ENCODE peak calls at places on chromosome 13, in four cellular contexts. One of them, this sample, is unnamed.

GRCh38 chr13:60642552-60642951 is 245.5 kb downstream of the TDRD3 start:
- DNase-seq in ovary: no peak
- DNase-seq in upper lobe of right lung: no peak
- DNase-seq in cardiac muscle cell: peak; percentile 8
- DNase-seq in this sample: no peak

GRCh38 chr13:86174632-86175031 is 375.4 kb upstream of the SLITRK6 start:
- DNase-seq in cardiac muscle cell: no peak
- DNase-seq in ovary: no peak
- DNase-seq in upper lobe of right lung: no peak
- DNase-seq in this sample: no peak

GRCh38 chr13:94054159-94054558 is 425.3 kb downstream of the DCT start:
- DNase-seq in ovary: no peak
- DNase-seq in upper lobe of right lung: no peak
- DNase-seq in cardiac muscle cell: no peak
- DNase-seq in this sample: no peak

GRCh38 chr13:114167445-114167844 is 11.6 kb upstream of the CFAP97D2 start:
- DNase-seq in upper lobe of right lung: no peak
- DNase-seq in ovary: no peak
- DNase-seq in cardiac muscle cell: no peak
- DNase-seq in this sample: no peak

GRCh38 chr13:21759503-21759902 is 88.6 kb downstream of the FGF9 start:
- DNase-seq in ovary: no peak
- DNase-seq in cardiac muscle cell: no peak
- DNase-seq in upper lobe of right lung: no peak
- DNase-seq in this sample: no peak

GRCh38 chr13:29537736-29538624 is 57.5 kb downstream of the SLC7A1 start:
- DNase-seq in ovary: no peak
- DNase-seq in cardiac muscle cell: no peak
- DNase-seq in upper lobe of right lung: no peak
- DNase-seq in this sample: no peak

GRCh38 chr13:18232298-18232993 is 949.2 kb downstream of the TUBA3C start:
- DNase-seq in cardiac muscle cell: no peak
- DNase-seq in ovary: no peak
- DNase-seq in upper lobe of right lung: no peak
- DNase-seq in this sample: no peak

GRCh38 chr13:51679616-51680015 is 95.4 kb downstream of the WDFY2 start:
- DNase-seq in ovary: no peak
- DNase-seq in upper lobe of right lung: no peak
- DNase-seq in cardiac muscle cell: no peak
- DNase-seq in this sample: no peak

GRCh38 chr13:76684336-76684735 is 201.9 kb downstream of the KCTD12 start:
- DNase-seq in upper lobe of right lung: no peak
- DNase-seq in ovary: no peak
- DNase-seq in cardiac muscle cell: peak; percentile 48
- DNase-seq in this sample: no peak

GRCh38 chr13:80341771-80342271 is 895 bp upstream of the SPRY2 start:
- DNase-seq in upper lobe of right lung: peak; percentile 83
- DNase-seq in cardiac muscle cell: peak; percentile 68
- DNase-seq in ovary: peak; percentile 57
- DNase-seq in this sample: no peak

GRCh38 chr13:107842562-107843180 is 372.7 kb downstream of the LIG4 start:
- DNase-seq in ovary: no peak
- DNase-seq in upper lobe of right lung: no peak
- DNase-seq in cardiac muscle cell: peak; percentile 37
- DNase-seq in this sample: no peak

GRCh38 chr13:30785146-30785845 is 50.0 kb downstream of the ALOX5AP start:
- DNase-seq in cardiac muscle cell: peak; percentile 32
- DNase-seq in upper lobe of right lung: peak; percentile 72
- DNase-seq in ovary: no peak
- DNase-seq in this sample: no peak

GRCh38 chr13:84821261-84821660 is 939.0 kb upstream of the SLITRK1 start:
- DNase-seq in cardiac muscle cell: no peak
- DNase-seq in upper lobe of right lung: no peak
- DNase-seq in ovary: no peak
- DNase-seq in this sample: no peak

GRCh38 chr13:113992276-113993005 is 18.6 kb upstream of the C13orf46 start:
- DNase-seq in ovary: no peak
- DNase-seq in upper lobe of right lung: no peak
- DNase-seq in cardiac muscle cell: no peak
- DNase-seq in this sample: no peak

GRCh38 chr13:97274782-97275252 is 52.7 kb downstream of the MBNL2 start:
- DNase-seq in upper lobe of right lung: no peak
- DNase-seq in ovary: no peak
- DNase-seq in cardiac muscle cell: peak; percentile 70
- DNase-seq in this sample: no peak

GRCh38 chr13:39836038-39836437 is 180.6 kb downstream of the COG6 start:
- DNase-seq in ovary: no peak
- DNase-seq in upper lobe of right lung: no peak
- DNase-seq in cardiac muscle cell: no peak
- DNase-seq in this sample: no peak

GRCh38 chr13:112451512-112452379 is 75.6 kb downstream of the SPACA7 start:
- DNase-seq in cardiac muscle cell: no peak
- DNase-seq in ovary: no peak
- DNase-seq in upper lobe of right lung: no peak
- DNase-seq in this sample: no peak

GRCh38 chr13:112756967-112757758 is 67.3 kb downstream of the ATP11A start:
- DNase-seq in cardiac muscle cell: no peak
- DNase-seq in upper lobe of right lung: peak; percentile 29
- DNase-seq in ovary: no peak
- DNase-seq in this sample: no peak

GRCh38 chr13:67133476-67133875 is 96.7 kb downstream of the PCDH9 start:
- DNase-seq in ovary: no peak
- DNase-seq in upper lobe of right lung: no peak
- DNase-seq in cardiac muscle cell: peak; percentile 40
- DNase-seq in this sample: no peak

GRCh38 chr13:24888291-24888931 is 124.4 kb downstream of the RNF17 start:
- DNase-seq in ovary: no peak
- DNase-seq in cardiac muscle cell: no peak
- DNase-seq in upper lobe of right lung: no peak
- DNase-seq in this sample: no peak

GRCh38 chr13:109368230-109368629 is 418.2 kb downstream of the IRS2 start:
- DNase-seq in upper lobe of right lung: no peak
- DNase-seq in cardiac muscle cell: no peak
- DNase-seq in ovary: no peak
- DNase-seq in this sample: no peak

GRCh38 chr13:114152285-114152645 is 19.8 kb upstream of the RASA3 start:
- DNase-seq in cardiac muscle cell: no peak
- DNase-seq in ovary: no peak
- DNase-seq in upper lobe of right lung: peak; percentile 32
- DNase-seq in this sample: no peak

GRCh38 chr13:50208826-50209335 is 193.6 kb downstream of the KCNRG start:
- DNase-seq in cardiac muscle cell: peak; percentile 92
- DNase-seq in ovary: no peak
- DNase-seq in upper lobe of right lung: peak; percentile 76
- DNase-seq in this sample: no peak

GRCh38 chr13:29521336-29521735 is 74.2 kb downstream of the SLC7A1 start:
- DNase-seq in cardiac muscle cell: no peak
- DNase-seq in upper lobe of right lung: no peak
- DNase-seq in ovary: peak; percentile 7
- DNase-seq in this sample: no peak

GRCh38 chr13:95335667-95336066 is 34.4 kb upstream of the ABCC4 start:
- DNase-seq in ovary: no peak
- DNase-seq in cardiac muscle cell: no peak
- DNase-seq in upper lobe of right lung: no peak
- DNase-seq in this sample: no peak

GRCh38 chr13:33284916-33285315 is 639 bp downstream of the STARD13 start:
- DNase-seq in ovary: no peak
- DNase-seq in cardiac muscle cell: peak; percentile 39
- DNase-seq in upper lobe of right lung: no peak
- DNase-seq in this sample: no peak

GRCh38 chr13:111549464-111549863 is 229.0 kb downstream of the TEX29 start:
- DNase-seq in ovary: no peak
- DNase-seq in upper lobe of right lung: no peak
- DNase-seq in cardiac muscle cell: no peak
- DNase-seq in this sample: no peak

GRCh38 chr13:77535448-77535847 is at the start of gene SCEL:
- DNase-seq in upper lobe of right lung: no peak
- DNase-seq in cardiac muscle cell: no peak
- DNase-seq in ovary: no peak
- DNase-seq in this sample: no peak

GRCh38 chr13:42524487-42525034 is 49.4 kb upstream of the TNFSF11 start:
- DNase-seq in cardiac muscle cell: no peak
- DNase-seq in ovary: no peak
- DNase-seq in upper lobe of right lung: no peak
- DNase-seq in this sample: no peak

GRCh38 chr13:96984061-96984508 is 10.2 kb downstream of the OXGR1 start:
- DNase-seq in ovary: no peak
- DNase-seq in upper lobe of right lung: peak; percentile 73
- DNase-seq in cardiac muscle cell: peak; percentile 23
- DNase-seq in this sample: peak; percentile 95

GRCh38 chr13:76440568-76440967 is 445.6 kb downstream of the KCTD12 start:
- DNase-seq in cardiac muscle cell: no peak
- DNase-seq in upper lobe of right lung: no peak
- DNase-seq in ovary: no peak
- DNase-seq in this sample: peak; percentile 34

GRCh38 chr13:109454167-109454917 is 332.0 kb downstream of the IRS2 start:
- DNase-seq in cardiac muscle cell: no peak
- DNase-seq in upper lobe of right lung: no peak
- DNase-seq in ovary: no peak
- DNase-seq in this sample: no peak

GRCh38 chr13:84126671-84127171 is 244.4 kb upstream of the SLITRK1 start:
- DNase-seq in upper lobe of right lung: no peak
- DNase-seq in cardiac muscle cell: no peak
- DNase-seq in ovary: no peak
- DNase-seq in this sample: peak; percentile 91

GRCh38 chr13:66200555-66200954 is 1029.6 kb downstream of the PCDH9 start:
- DNase-seq in ovary: no peak
- DNase-seq in cardiac muscle cell: peak; percentile 18
- DNase-seq in upper lobe of right lung: no peak
- DNase-seq in this sample: no peak

DNA sequence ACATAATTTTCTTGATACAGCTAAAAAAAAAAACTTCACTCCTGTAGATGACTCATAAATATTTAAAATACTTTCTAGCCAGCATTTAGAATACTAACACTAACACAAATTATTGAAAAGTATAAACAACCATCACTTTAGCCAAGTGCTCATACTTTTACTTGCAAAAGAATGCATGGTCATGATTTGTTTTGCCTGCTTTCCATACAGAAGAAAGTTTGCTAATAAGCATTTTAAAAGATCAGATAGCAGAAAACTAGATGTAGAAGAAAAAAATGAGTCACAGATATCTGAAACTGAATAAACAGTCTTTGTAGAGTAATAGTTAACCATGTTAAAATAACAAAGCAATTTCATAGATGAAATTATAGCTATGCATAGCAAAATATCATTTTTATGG is 2280.4 kb upstream of the PCDH20 start:
- DNase-seq in upper lobe of right lung: no peak
- DNase-seq in cardiac muscle cell: no peak
- DNase-seq in ovary: no peak
- DNase-seq in this sample: no peak
- H3K36me3 ChIP-seq in upper lobe of right lung: no peaks in the 10 kb centered on the region
- H3K36me3 ChIP-seq in cardiac muscle cell: no peaks in the 10 kb centered on the region
- H3K36me3 ChIP-seq in ovary: no peaks in the 10 kb centered on the region
- H3K36me3 ChIP-seq in this sample: no peaks in the 10 kb centered on the region

DNA sequence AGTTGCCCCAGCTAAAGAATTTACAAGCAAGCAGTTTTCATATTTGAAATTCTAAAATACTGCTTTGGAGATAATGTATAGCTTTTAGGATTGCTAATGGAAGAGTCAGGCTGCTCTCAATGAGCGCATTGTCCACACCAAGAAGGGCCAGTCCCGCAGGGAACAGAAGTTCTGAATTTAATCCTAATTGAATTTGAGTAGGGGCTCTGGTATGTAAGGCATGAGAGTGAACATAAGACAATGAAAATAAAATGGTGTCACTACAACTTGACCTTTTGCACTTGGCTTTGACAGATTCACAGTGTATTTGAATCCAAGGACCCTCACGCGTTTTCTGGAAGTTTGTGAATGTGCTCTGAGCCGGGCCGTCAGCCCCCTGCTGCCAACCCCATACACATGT is 32.6 kb downstream of the RAB20 start:
- DNase-seq in upper lobe of right lung: no peak
- DNase-seq in ovary: no peak
- DNase-seq in cardiac muscle cell: no peak
- DNase-seq in this sample: no peak
- H3K27ac ChIP-seq in upper lobe of right lung: peak overlapping the region; percentile 71
- H3K27ac ChIP-seq in ovary: no peak overlapping the region
- H3K27ac ChIP-seq in cardiac muscle cell: peak overlapping the region; percentile 57
- H3K27ac ChIP-seq in this sample: no peak overlapping the region

DNA sequence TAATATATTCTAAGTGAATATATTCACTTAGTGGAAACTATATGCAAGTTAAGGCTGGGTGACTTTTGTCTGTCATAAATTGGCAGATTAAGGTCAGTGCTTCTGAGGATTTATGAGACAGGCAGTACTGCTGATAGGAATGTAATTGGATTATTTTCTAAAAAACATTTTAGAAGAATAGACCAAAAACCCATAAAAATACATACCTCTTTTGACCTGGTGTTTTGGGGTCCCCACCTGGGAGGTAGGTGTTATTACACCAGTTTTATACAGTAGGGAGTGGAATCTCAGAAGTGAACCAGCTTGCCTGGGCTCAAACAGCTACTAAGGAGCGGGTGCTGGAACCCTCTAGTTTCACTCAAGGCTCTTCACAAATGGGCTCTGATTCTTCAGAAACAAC is 25.3 kb downstream of the COG3 start:
- DNase-seq in cardiac muscle cell: no peak
- DNase-seq in ovary: no peak
- DNase-seq in upper lobe of right lung: no peak
- DNase-seq in this sample: no peak
- TF ChIP-seq CTCF in cardiac muscle cell: no peak
- TF ChIP-seq CTCF in ovary: no peak
- TF ChIP-seq CTCF in upper lobe of right lung: peak; percentile 15
- TF ChIP-seq CTCF in this sample: peak; percentile 22

GRCh38 chr13:20414475-20415287 is 111.0 kb downstream of the CRYL1 start:
- DNase-seq in cardiac muscle cell: no peak
- DNase-seq in upper lobe of right lung: no peak
- DNase-seq in ovary: no peak
- DNase-seq in this sample: no peak

GRCh38 chr13:20411638-20412342 is 113.9 kb downstream of the CRYL1 start:
- DNase-seq in cardiac muscle cell: no peak
- DNase-seq in ovary: no peak
- DNase-seq in upper lobe of right lung: no peak
- DNase-seq in this sample: peak; percentile 26

GRCh38 chr13:20410726-20411125 is 114.9 kb downstream of the CRYL1 start:
- DNase-seq in upper lobe of right lung: no peak
- DNase-seq in ovary: no peak
- DNase-seq in cardiac muscle cell: no peak
- DNase-seq in this sample: no peak

GRCh38 chr13:20415288-20415644 is 110.4 kb downstream of the CRYL1 start:
- DNase-seq in upper lobe of right lung: no peak
- DNase-seq in cardiac muscle cell: no peak
- DNase-seq in ovary: no peak
- DNase-seq in this sample: no peak

GRCh38 chr13:20412761-20413355 is 112.8 kb downstream of the CRYL1 start:
- DNase-seq in upper lobe of right lung: no peak
- DNase-seq in cardiac muscle cell: no peak
- DNase-seq in ovary: no peak
- DNase-seq in this sample: no peak
- H3K36me3 ChIP-seq in upper lobe of right lung: no peaks in the 10 kb centered on the region
- H3K36me3 ChIP-seq in cardiac muscle cell: no peaks in the 10 kb centered on the region
- H3K36me3 ChIP-seq in ovary: no peaks in the 10 kb centered on the region
- H3K36me3 ChIP-seq in this sample: no peaks in the 10 kb centered on the region

This sample was measured in MM.1S.